ENCODE peak calls at places on chromosome 13, in five cellular contexts. V is OCI-LY7; D is CD8-positive, alpha-beta memory T cell; I is left ventricle myocardium inferior; F is psoas muscle. C is an unnamed sample.

GRCh38 chr13:31761951-31762350 is 22.6 kb downstream of the RXFP2 start:
- DNase-seq in F (no peak), D (no peak), I (no peak), V (no peak), C (no peak)

GRCh38 chr13:94557836-94558235 is 38.1 kb downstream of the TGDS start:
- DNase-seq in V (no peak), D (no peak), F (no peak), I (no peak), C (no peak)

GRCh38 chr13:39840201-39840600 is 184.7 kb downstream of the COG6 start:
- DNase-seq in D (no peak), V (no peak), F (no peak), I (no peak), C (no peak)

GRCh38 chr13:34459856-34460255 is 482.2 kb upstream of the NBEA start:
- DNase-seq in F (no peak), V (no peak), I (no peak), D (no peak), C (peak; percentile 10)

GRCh38 chr13:113029487-113030258 is 60.7 kb downstream of the MCF2L start:
- DNase-seq in D (peak; percentile 24), V (peak; percentile 34), I (no peak), F (no peak), C (peak; percentile 4)

GRCh38 chr13:30997697-30998547 is 65.5 kb downstream of the TEX26 start:
- DNase-seq in I (peak; percentile 47), V (no peak), F (no peak), D (no peak), C (no peak)

GRCh38 chr13:41231025-41231677 is 32.2 kb downstream of the MTRF1 start:
- DNase-seq in I (no peak), D (no peak), V (no peak), F (no peak), C (no peak)

GRCh38 chr13:99308481-99309087 is 1.4 kb upstream of the GPR183 start:
- DNase-seq in F (no peak), D (no peak), I (no peak), V (no peak), C (no peak)

GRCh38 chr13:96650301-96650886 is 343.9 kb downstream of the OXGR1 start:
- DNase-seq in I (no peak), F (no peak), V (no peak), D (no peak), C (no peak)

GRCh38 chr13:95319551-95320274 is 18.5 kb upstream of the ABCC4 start:
- DNase-seq in I (no peak), V (no peak), D (no peak), F (no peak), C (no peak)

GRCh38 chr13:71714802-71715375 is 152.1 kb downstream of the DACH1 start:
- DNase-seq in F (no peak), D (no peak), V (no peak), I (no peak), C (no peak)

GRCh38 chr13:43238341-43239083 is 215.1 kb downstream of the DNAJC15 start:
- DNase-seq in D (no peak), I (no peak), F (no peak), V (no peak), C (no peak)

GRCh38 chr13:97283888-97284287 is 61.8 kb downstream of the MBNL2 start:
- DNase-seq in F (no peak), V (no peak), I (no peak), D (no peak), C (no peak)

DNA sequence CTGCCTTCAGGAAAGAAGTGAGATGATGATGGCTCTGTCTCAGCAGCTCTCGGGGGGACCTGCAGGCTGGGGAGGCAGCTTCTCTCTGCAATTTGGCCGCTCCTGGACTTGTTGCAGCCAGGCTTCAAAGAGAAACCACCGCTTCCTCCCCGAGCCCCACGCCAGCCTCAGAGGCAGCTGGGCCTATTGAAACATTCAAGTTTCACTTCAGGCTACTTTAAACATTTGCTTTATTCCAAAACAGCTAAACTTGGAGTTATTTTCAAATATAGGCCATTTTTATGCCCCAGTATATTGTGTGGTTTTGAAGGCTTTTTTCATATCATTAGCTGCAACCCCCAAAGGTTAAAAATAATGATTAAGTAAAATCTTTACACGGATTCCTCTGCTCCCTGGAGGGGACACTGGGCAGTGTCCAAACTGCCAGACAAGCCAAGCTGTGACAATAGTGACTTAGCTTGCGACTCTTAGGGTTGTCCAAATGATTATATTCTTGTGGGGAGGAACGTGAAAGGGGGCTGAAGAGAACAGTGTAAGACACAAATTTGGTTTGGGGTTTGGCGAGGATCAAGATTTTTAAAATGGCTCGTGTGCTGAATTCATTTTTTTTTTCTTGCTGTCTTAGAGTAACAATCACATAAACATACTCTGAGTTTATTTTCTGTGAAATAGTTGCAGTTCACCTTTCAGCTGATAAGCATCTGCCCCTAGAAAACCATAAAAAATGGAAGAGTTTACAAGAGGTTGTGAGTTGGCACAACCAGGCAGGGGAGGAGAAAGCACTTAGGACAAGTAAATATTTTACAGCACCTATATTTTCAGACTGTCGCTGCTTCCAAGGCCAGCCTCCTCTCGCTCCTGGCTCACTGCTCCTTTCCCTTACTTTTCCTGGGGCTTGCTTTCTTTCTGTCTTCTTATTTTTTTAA is 330.6 kb downstream of the DLEU7 start:
- DNase-seq in I (peak; percentile 66), F (peak; percentile 73), D (peak; percentile 13), V (peak; percentile 95), C (peak; percentile 32)
- H3K27ac ChIP-seq in I (peak overlapping the region; percentile 87), F (peak overlapping the region; percentile 88), D (peak overlapping the region; percentile 40), V (peak overlapping the region; percentile 98), C (peak overlapping the region; percentile 77)

GRCh38 chr13:65710514-65710913 is 1519.6 kb downstream of the PCDH9 start:
- DNase-seq in V (no peak), F (no peak), I (no peak), D (no peak), C (no peak)
- H3K27ac ChIP-seq in V (no peak overlapping the region), F (no peak overlapping the region), I (no peak overlapping the region), D (no peak overlapping the region), C (no peak overlapping the region)

GRCh38 chr13:33070713-33071112 is 54.5 kb downstream of the KL start:
- DNase-seq in V (no peak), I (no peak), D (no peak), F (no peak), C (no peak)
- H3K27ac ChIP-seq in V (no peak overlapping the region), I (no peak overlapping the region), D (no peak overlapping the region), F (no peak overlapping the region), C (no peak overlapping the region)

DNA sequence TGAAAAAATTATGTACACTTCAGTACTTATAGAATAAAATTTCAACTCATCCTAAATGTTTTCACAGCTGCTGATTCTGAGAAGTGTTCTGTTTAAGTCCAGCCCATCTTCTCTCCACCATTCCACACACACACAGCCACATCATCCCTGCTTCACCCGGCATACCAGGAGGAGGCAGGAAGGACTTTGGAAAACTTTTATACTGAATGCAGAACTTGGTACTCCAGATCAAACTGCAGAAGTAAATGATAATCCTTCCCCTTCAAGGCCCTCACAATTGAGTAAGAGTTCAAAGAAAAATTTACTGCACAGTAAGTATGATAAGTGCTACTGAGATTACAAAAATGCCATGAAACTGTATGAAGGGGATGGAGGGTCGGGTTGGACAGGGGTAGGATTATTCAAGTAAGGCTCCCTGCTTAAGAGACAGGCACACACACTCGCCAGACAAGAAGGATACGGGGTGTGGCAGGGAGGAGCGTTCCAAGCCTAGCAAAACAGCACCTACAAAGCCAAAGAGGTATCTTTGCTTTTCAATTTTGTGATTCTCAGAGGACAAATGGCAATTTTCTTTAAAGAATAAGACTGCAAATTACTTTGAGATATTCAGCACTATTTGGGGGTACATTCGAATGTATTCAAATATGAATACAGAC is 2.6 kb downstream of the USP12 start:
- DNase-seq in D (no peak), F (no peak), V (no peak), I (no peak), C (no peak)
- H3K27ac ChIP-seq in D (no peak overlapping the region), F (peak overlapping the region; percentile 89), V (no peak overlapping the region), I (no peak overlapping the region), C (no peak overlapping the region)

DNA sequence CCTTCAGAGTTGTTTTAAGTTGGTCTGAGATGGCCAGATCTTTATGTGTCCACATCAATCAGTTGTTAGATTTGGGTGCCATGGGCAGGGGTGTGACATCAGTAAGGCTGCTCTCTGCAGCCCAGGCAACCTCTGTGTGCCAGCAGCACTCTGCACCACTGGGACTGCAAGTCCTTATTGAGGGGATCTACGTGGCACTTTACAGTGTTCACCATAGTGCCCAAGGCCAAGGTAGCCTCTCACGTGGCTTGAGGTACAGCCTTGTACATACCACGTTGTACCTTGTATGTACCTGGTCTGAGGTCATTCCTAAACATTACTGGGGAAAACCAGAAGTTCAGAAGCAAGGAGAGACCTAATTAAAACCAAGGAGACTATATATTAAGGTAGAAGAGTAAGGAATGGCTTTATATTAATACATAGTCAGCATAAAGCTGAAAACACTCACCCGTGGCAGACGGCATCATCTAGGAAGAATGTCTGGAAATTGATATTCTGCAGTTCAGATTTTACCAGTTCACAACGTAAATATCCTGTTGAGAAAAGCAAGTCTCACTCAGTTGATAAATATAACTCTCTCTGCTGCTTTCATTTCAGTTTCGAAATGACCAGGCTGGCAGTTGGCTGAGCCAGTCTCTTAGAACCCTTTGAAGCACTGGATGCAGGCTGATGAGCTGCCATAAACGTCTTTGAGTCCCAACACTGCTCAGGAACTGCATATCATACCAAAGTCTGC is 128.8 kb downstream of the ZDHHC20 start:
- DNase-seq in F (no peak), I (no peak), D (no peak), V (no peak), C (no peak)
- H3K27ac ChIP-seq in F (no peak overlapping the region), I (no peak overlapping the region), D (no peak overlapping the region), V (no peak overlapping the region), C (no peak overlapping the region)

DNA sequence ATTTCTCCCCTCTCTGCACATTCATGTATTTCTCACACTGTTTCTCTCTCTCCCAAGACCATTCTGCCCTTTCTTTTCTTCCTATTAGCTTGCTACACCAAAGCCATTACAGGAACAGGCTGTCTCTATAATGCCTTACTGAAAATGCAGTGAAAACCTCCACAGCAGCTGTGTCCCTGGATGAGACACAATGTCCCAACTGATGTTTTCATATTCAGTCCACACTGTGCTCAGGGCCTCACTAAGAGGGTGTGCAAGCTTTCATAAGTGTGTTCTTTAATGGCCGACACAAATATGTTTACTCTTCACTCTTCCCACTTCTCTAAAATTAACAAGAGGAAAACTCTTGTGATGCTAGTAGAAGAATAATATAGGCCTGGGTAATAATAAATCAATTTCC is 163.4 kb downstream of the KCTD12 start:
- DNase-seq in F (no peak), V (no peak), D (no peak), I (no peak), C (no peak)
- H3K27ac ChIP-seq in F (no peak overlapping the region), V (no peak overlapping the region), D (no peak overlapping the region), I (no peak overlapping the region), C (peak overlapping the region; percentile 53)

DNA sequence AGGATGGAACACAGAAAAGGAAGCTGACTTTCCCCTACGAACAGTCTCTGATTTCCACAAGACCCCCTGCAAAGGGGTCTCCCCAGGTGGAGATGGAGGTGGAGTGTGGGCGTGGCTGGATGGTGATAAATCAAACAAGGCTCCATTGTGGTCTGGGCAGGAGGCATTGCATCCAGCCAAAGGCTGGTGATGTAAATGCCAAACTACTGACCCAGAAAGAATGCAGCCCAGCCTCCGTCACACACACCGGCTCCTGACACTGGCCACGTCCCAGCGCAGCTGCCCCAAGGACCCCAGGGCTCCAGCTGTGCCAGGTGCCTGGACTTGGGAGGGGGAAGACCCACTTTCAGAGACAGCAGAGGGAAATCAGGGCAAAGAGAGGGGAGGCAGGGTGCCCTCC is 6.3 kb downstream of the SLC7A1 start:
- DNase-seq in I (no peak), F (no peak), D (no peak), V (no peak), C (no peak)
- H3K27ac ChIP-seq in I (no peak overlapping the region), F (no peak overlapping the region), D (no peak overlapping the region), V (no peak overlapping the region), C (no peak overlapping the region)

GRCh38 chr13:51231456-51231855 is 9.3 kb downstream of the FAM124A start:
- DNase-seq in D (no peak), F (no peak), I (no peak), V (no peak), C (no peak)
- H3K27ac ChIP-seq in D (no peak overlapping the region), F (no peak overlapping the region), I (peak overlapping the region; percentile 75), V (no peak overlapping the region), C (no peak overlapping the region)

C was measured in HL-60.